ENCODE peak calls at places on chromosome 18, in seven cellular contexts. One of them, this sample, is unnamed. For H3K4me1, the result is how much of the 10 kb centered on the place peaks cover.

GRCh38 chr18:77000527-77000926 is 132.1 kb downstream of the MBP start:
- DNase-seq in PC-9: peak
- DNase-seq in tibial artery: no peak
- DNase-seq in vagina: no peak
- DNase-seq in left lung: no peak
- DNase-seq in lower lobe of right lung: peak
- DNase-seq in PC-3: peak
- DNase-seq in this sample: peak

GRCh38 chr18:41703744-41704530 is 251.1 kb upstream of the PIK3C3 start:
- DNase-seq in tibial artery: no peak
- DNase-seq in left lung: no peak
- DNase-seq in PC-9: no peak
- DNase-seq in PC-3: no peak
- DNase-seq in vagina: no peak
- DNase-seq in lower lobe of right lung: no peak
- DNase-seq in this sample: no peak

GRCh38 chr18:8260319-8260718 is 348.9 kb upstream of the RAB12 start:
- DNase-seq in left lung: no peak
- DNase-seq in PC-3: peak
- DNase-seq in vagina: no peak
- DNase-seq in PC-9: peak
- DNase-seq in lower lobe of right lung: no peak
- DNase-seq in tibial artery: no peak
- DNase-seq in this sample: no peak

GRCh38 chr18:58417752-58418151 is 211.1 kb downstream of the ALPK2 start:
- DNase-seq in PC-9: peak
- DNase-seq in lower lobe of right lung: no peak
- DNase-seq in left lung: no peak
- DNase-seq in PC-3: peak
- DNase-seq in tibial artery: no peak
- DNase-seq in vagina: no peak
- DNase-seq in this sample: no peak

GRCh38 chr18:10086458-10086857 is 172.6 kb downstream of the VAPA start:
- DNase-seq in lower lobe of right lung: no peak
- DNase-seq in vagina: no peak
- DNase-seq in tibial artery: no peak
- DNase-seq in PC-3: peak
- DNase-seq in PC-9: peak
- DNase-seq in left lung: no peak
- DNase-seq in this sample: no peak

GRCh38 chr18:48367557-48367956 is 41.6 kb downstream of the ZBTB7C start:
- DNase-seq in PC-9: no peak
- DNase-seq in tibial artery: no peak
- DNase-seq in lower lobe of right lung: no peak
- DNase-seq in left lung: no peak
- DNase-seq in PC-3: no peak
- DNase-seq in vagina: peak
- DNase-seq in this sample: no peak

GRCh38 chr18:48161201-48161910 is 230.9 kb upstream of the SMAD2 start:
- DNase-seq in PC-9: peak
- DNase-seq in vagina: no peak
- DNase-seq in tibial artery: peak
- DNase-seq in left lung: peak
- DNase-seq in lower lobe of right lung: peak
- DNase-seq in PC-3: peak
- DNase-seq in this sample: peak

GRCh38 chr18:28468903-28469302 is 292.0 kb upstream of the CDH2 start:
- DNase-seq in lower lobe of right lung: no peak
- DNase-seq in PC-3: no peak
- DNase-seq in PC-9: no peak
- DNase-seq in tibial artery: no peak
- DNase-seq in vagina: no peak
- DNase-seq in left lung: no peak
- DNase-seq in this sample: no peak

GRCh38 chr18:39939209-39939608 is 2015.8 kb upstream of the PIK3C3 start:
- DNase-seq in PC-3: no peak
- DNase-seq in left lung: no peak
- DNase-seq in PC-9: no peak
- DNase-seq in tibial artery: no peak
- DNase-seq in lower lobe of right lung: no peak
- DNase-seq in vagina: no peak
- DNase-seq in this sample: no peak

GRCh38 chr18:38174594-38174993 is 609.0 kb upstream of the CELF4 start:
- DNase-seq in vagina: no peak
- DNase-seq in tibial artery: no peak
- DNase-seq in PC-9: no peak
- DNase-seq in left lung: no peak
- DNase-seq in lower lobe of right lung: no peak
- DNase-seq in PC-3: no peak
- DNase-seq in this sample: no peak

GRCh38 chr18:12417687-12418086 is 10.0 kb downstream of the PRELID3A start:
- DNase-seq in lower lobe of right lung: no peak
- DNase-seq in vagina: no peak
- DNase-seq in left lung: no peak
- DNase-seq in PC-9: no peak
- DNase-seq in tibial artery: no peak
- DNase-seq in PC-3: no peak
- DNase-seq in this sample: no peak

DNA sequence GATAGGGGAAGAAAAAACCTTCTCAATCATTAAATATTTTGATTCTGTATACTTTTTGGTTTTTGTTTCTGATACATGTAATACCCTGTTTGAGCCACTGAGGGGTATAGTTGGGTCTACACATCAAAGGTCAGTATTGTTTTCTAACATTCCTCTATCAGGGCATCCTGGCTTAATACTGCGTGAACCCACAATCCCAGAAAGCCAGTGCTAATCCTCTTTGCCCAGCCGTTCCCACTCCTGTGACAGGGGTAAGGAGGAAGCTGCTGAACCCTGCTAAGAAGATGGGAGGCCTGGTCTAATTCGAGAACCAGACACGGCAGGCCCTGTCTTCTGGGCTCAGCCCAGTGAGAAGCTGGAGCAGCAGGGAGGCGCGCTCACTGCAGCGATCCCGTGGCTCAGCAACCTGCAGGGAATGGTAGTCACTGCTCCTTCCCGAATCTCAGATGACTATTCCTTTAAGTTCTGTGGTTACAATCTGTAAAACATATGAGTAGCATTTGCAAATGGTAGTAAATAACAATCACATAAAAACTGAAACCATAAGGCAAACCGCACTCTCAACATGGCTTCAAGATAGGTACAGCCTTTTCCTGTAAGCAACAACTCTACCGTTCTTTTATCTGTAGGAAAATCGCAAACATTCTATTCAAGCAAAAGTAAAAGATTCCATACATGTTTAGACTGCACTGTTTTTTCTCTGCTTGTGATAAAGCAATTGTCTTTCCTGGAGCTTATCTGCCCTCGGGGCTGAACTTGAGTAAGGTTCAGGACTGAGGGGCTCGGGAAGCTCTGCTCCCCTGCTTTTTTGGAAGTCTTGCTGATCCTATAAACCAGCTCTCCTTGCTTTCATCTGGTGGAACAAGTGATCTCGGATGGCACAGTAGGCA is 87.0 kb downstream of the EPB41L3 start:
- DNase-seq in left lung: no peak
- DNase-seq in vagina: no peak
- DNase-seq in tibial artery: no peak
- DNase-seq in PC-9: no peak
- DNase-seq in lower lobe of right lung: no peak
- DNase-seq in PC-3: no peak
- DNase-seq in this sample: no peak
- TF ChIP-seq CTCF in left lung: peak
- TF ChIP-seq CTCF in vagina: peak
- TF ChIP-seq CTCF in tibial artery: peak
- TF ChIP-seq CTCF in PC-9: no peak
- TF ChIP-seq CTCF in lower lobe of right lung: no peak
- TF ChIP-seq CTCF in PC-3: peak
- TF ChIP-seq CTCF in this sample: peak

GRCh38 chr18:1017227-1017626 is 112.6 kb downstream of the ADCYAP1 start:
- DNase-seq in lower lobe of right lung: no peak
- DNase-seq in PC-3: no peak
- DNase-seq in vagina: no peak
- DNase-seq in left lung: no peak
- DNase-seq in PC-9: no peak
- DNase-seq in tibial artery: no peak
- DNase-seq in this sample: no peak
- H3K4me1 ChIP-seq in lower lobe of right lung: under half
- H3K4me1 ChIP-seq in PC-3: under half
- H3K4me1 ChIP-seq in vagina: under half
- H3K4me1 ChIP-seq in left lung: under half
- H3K4me1 ChIP-seq in PC-9: under half
- H3K4me1 ChIP-seq in tibial artery: under half
- H3K4me1 ChIP-seq in this sample: under half

GRCh38 chr18:21823848-21824247 is 83.3 kb downstream of the MIB1 start:
- DNase-seq in PC-3: no peak
- DNase-seq in lower lobe of right lung: no peak
- DNase-seq in left lung: no peak
- DNase-seq in vagina: no peak
- DNase-seq in tibial artery: no peak
- DNase-seq in PC-9: no peak
- DNase-seq in this sample: no peak

GRCh38 chr18:21826196-21826595 is 85.6 kb downstream of the MIB1 start:
- DNase-seq in lower lobe of right lung: no peak
- DNase-seq in PC-9: no peak
- DNase-seq in PC-3: peak
- DNase-seq in vagina: no peak
- DNase-seq in left lung: no peak
- DNase-seq in tibial artery: no peak
- DNase-seq in this sample: no peak

GRCh38 chr18:21820811-21821143 is 80.2 kb downstream of the MIB1 start:
- DNase-seq in tibial artery: no peak
- DNase-seq in lower lobe of right lung: no peak
- DNase-seq in left lung: no peak
- DNase-seq in PC-3: no peak
- DNase-seq in PC-9: no peak
- DNase-seq in vagina: no peak
- DNase-seq in this sample: no peak

GRCh38 chr18:21815101-21815500 is 74.5 kb downstream of the MIB1 start:
- DNase-seq in tibial artery: no peak
- DNase-seq in vagina: no peak
- DNase-seq in lower lobe of right lung: no peak
- DNase-seq in PC-9: no peak
- DNase-seq in PC-3: no peak
- DNase-seq in left lung: no peak
- DNase-seq in this sample: no peak

GRCh38 chr18:21820035-21820810 is 79.6 kb downstream of the MIB1 start:
- DNase-seq in lower lobe of right lung: no peak
- DNase-seq in PC-3: peak
- DNase-seq in vagina: no peak
- DNase-seq in PC-9: no peak
- DNase-seq in left lung: no peak
- DNase-seq in tibial artery: no peak
- DNase-seq in this sample: no peak
- TF ChIP-seq CTCF in lower lobe of right lung: peak
- TF ChIP-seq CTCF in PC-3: peak
- TF ChIP-seq CTCF in vagina: no peak
- TF ChIP-seq CTCF in PC-9: peak
- TF ChIP-seq CTCF in left lung: peak
- TF ChIP-seq CTCF in tibial artery: peak
- TF ChIP-seq CTCF in this sample: peak

GRCh38 chr18:3935316-3935715 is 485.3 kb downstream of the TGIF1 start:
- DNase-seq in PC-9: no peak
- DNase-seq in tibial artery: no peak
- DNase-seq in PC-3: no peak
- DNase-seq in vagina: no peak
- DNase-seq in lower lobe of right lung: no peak
- DNase-seq in left lung: no peak
- DNase-seq in this sample: no peak

GRCh38 chr18:3930126-3931012 is 480.4 kb downstream of the TGIF1 start:
- DNase-seq in left lung: no peak
- DNase-seq in tibial artery: no peak
- DNase-seq in lower lobe of right lung: no peak
- DNase-seq in PC-3: no peak
- DNase-seq in PC-9: no peak
- DNase-seq in vagina: no peak
- DNase-seq in this sample: no peak

GRCh38 chr18:3932285-3932684 is 482.3 kb downstream of the TGIF1 start:
- DNase-seq in vagina: no peak
- DNase-seq in left lung: no peak
- DNase-seq in PC-9: no peak
- DNase-seq in tibial artery: no peak
- DNase-seq in PC-3: no peak
- DNase-seq in lower lobe of right lung: no peak
- DNase-seq in this sample: no peak

GRCh38 chr18:3931013-3931315 is 481.0 kb downstream of the TGIF1 start:
- DNase-seq in PC-3: no peak
- DNase-seq in PC-9: no peak
- DNase-seq in vagina: no peak
- DNase-seq in tibial artery: no peak
- DNase-seq in lower lobe of right lung: no peak
- DNase-seq in left lung: no peak
- DNase-seq in this sample: no peak

GRCh38 chr18:3931542-3932112 is 481.7 kb downstream of the TGIF1 start:
- DNase-seq in PC-3: no peak
- DNase-seq in left lung: no peak
- DNase-seq in PC-9: no peak
- DNase-seq in tibial artery: no peak
- DNase-seq in lower lobe of right lung: no peak
- DNase-seq in vagina: no peak
- DNase-seq in this sample: no peak
- H3K4me1 ChIP-seq in PC-3: under half
- H3K4me1 ChIP-seq in left lung: under half
- H3K4me1 ChIP-seq in PC-9: under half
- H3K4me1 ChIP-seq in tibial artery: under half
- H3K4me1 ChIP-seq in lower lobe of right lung: under half
- H3K4me1 ChIP-seq in vagina: under half
- H3K4me1 ChIP-seq in this sample: under half